ENCODE peak calls at places on chromosomes 7 and 10, in nine cellular contexts. M, X, J, Y, E, T, K, F and W are unnamed samples. For H3K36me3 and H3K4me1, the result is how much of the 10 kb centered on the place peaks cover.

GRCh38 chr7:135728136-135728669 is at the start of gene SLC13A4:
- DNase-seq in M (no peak), X (no peak), J (no peak), Y (no peak), E (no peak), T (no peak), K (no peak), F (no peak), W (no peak)

GRCh38 chr10:81018898-81019890 is 481.5 kb downstream of the SH2D4B start:
- DNase-seq in M (no peak), X (no peak), J (no peak), Y (peak), E (no peak), T (peak), K (no peak), F (no peak), W (peak)

GRCh38 chr7:134435161-134435920 is 23.6 kb downstream of the AKR1B1 start:
- DNase-seq in M (no peak), X (no peak), J (no peak), Y (peak), E (no peak), T (no peak), K (no peak), F (no peak), W (no peak)

GRCh38 chr10:127932521-127933270 is 25.8 kb downstream of the PTPRE start:
- DNase-seq in M (no peak), X (no peak), J (no peak), Y (no peak), E (no peak), T (no peak), K (no peak), F (no peak), W (no peak)

GRCh38 chr7:29237483-29237882 is 42.9 kb downstream of the CHN2 start:
- DNase-seq in M (no peak), X (no peak), J (no peak), Y (no peak), E (no peak), T (no peak), K (no peak), F (no peak), W (no peak)

GRCh38 chr7:27709137-27710075 is 30.6 kb upstream of the TAX1BP1 start:
- DNase-seq in M (no peak), X (no peak), J (no peak), Y (no peak), E (no peak), T (no peak), K (no peak), F (no peak), W (no peak)

GRCh38 chr10:79018591-79019011 is 50.2 kb upstream of the ZMIZ1 start:
- DNase-seq in M (no peak), X (peak), J (no peak), Y (no peak), E (no peak), T (no peak), K (no peak), F (no peak), W (no peak)

GRCh38 chr7:157474685-157475084 is 137.9 kb downstream of the DNAJB6 start:
- DNase-seq in M (no peak), X (peak), J (no peak), Y (peak), E (no peak), T (peak), K (peak), F (no peak), W (no peak)

GRCh38 chr10:103276941-103277712 is at the start of gene INA:
- DNase-seq in M (no peak), X (no peak), J (no peak), Y (peak), E (no peak), T (peak), K (no peak), F (no peak), W (no peak)

GRCh38 chr10:84178387-84178697 is 4.7 kb downstream of the GPR15LG start:
- DNase-seq in M (no peak), X (no peak), J (no peak), Y (no peak), E (no peak), T (no peak), K (no peak), F (no peak), W (no peak)

GRCh38 chr7:73833251-73833919 is 2.6 kb downstream of the CLDN4 start:
- DNase-seq in M (no peak), X (no peak), J (no peak), Y (peak), E (no peak), T (no peak), K (no peak), F (no peak), W (no peak)

GRCh38 chr10:4947635-4948596 is 15.3 kb upstream of the AKR1C1 start:
- DNase-seq in M (no peak), X (no peak), J (no peak), Y (peak), E (no peak), T (no peak), K (peak), F (no peak), W (no peak)

GRCh38 chr10:120508393-120508792 is 51.4 kb downstream of the PLPP4 start:
- DNase-seq in M (no peak), X (no peak), J (no peak), Y (no peak), E (no peak), T (no peak), K (no peak), F (no peak), W (no peak)

GRCh38 chr7:150448789-150449147 is 1.7 kb upstream of the GIMAP8 start:
- DNase-seq in M (peak), X (peak), J (peak), Y (peak), E (peak), T (peak), K (peak), F (peak), W (peak)

GRCh38 chr7:127383123-127383835 is 9.2 kb downstream of the ZNF800 start:
- DNase-seq in M (no peak), X (no peak), J (no peak), Y (no peak), E (no peak), T (no peak), K (no peak), F (no peak), W (no peak)

GRCh38 chr7:85693326-85693725 is 506.5 kb upstream of the SEMA3D start:
- DNase-seq in M (no peak), X (no peak), J (no peak), Y (no peak), E (no peak), T (no peak), K (no peak), F (no peak), W (no peak)

GRCh38 chr7:151821226-151821625 is 55.7 kb downstream of the PRKAG2 start:
- DNase-seq in M (no peak), X (peak), J (no peak), Y (no peak), E (no peak), T (no peak), K (no peak), F (no peak), W (no peak)

GRCh38 chr10:129859536-129859935 is 104.5 kb downstream of the EBF3 start:
- DNase-seq in M (no peak), X (no peak), J (no peak), Y (no peak), E (no peak), T (no peak), K (no peak), F (no peak), W (no peak)

GRCh38 chr10:86857097-86857825 is 100.2 kb downstream of the MMRN2 start:
- DNase-seq in M (no peak), X (no peak), J (no peak), Y (no peak), E (no peak), T (peak), K (no peak), F (no peak), W (no peak)

GRCh38 chr10:60140681-60141632 is 234.6 kb upstream of the CCDC6 start:
- DNase-seq in M (no peak), X (no peak), J (peak), Y (peak), E (no peak), T (peak), K (no peak), F (no peak), W (no peak)

GRCh38 chr10:58064714-58065528 is 202.8 kb downstream of the IPMK start:
- DNase-seq in M (no peak), X (no peak), J (no peak), Y (peak), E (no peak), T (peak), K (no peak), F (no peak), W (no peak)

DNA sequence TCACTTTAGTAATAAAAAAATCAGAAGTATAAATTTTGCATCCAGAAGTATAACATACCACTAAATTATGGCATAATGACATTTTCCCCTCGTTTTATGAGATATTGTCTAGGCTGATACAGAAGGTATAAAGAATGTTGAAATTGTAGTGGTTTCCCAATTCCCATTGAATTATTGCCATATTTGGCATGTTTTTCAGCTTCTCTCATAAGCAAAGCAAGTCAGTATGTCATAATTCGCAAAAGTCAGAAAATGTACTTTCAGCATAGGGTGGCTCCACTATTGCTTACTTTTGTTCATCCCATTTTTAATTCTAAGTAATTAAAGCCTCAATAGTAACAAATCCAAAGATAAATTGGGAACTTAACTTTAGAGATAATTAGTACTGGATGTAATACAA is 19.7 kb upstream of the PTPRZ1 start:
- DNase-seq in M (no peak), X (no peak), J (no peak), Y (no peak), E (no peak), T (no peak), K (no peak), F (no peak), W (no peak)
- H3K36me3 ChIP-seq in M (under half), X (under half), J (under half), Y (under half), E (under half), T (under half), K (under half), F (under half), W (under half)

GRCh38 chr10:22003111-22003963 is at the start of gene DNAJC1:
- DNase-seq in M (peak), X (peak), J (peak), Y (peak), E (peak), T (peak), K (peak), F (peak), W (peak)
- H3K4me1 ChIP-seq in M (under half), X (under half), J (under half), Y (under half), E (under half), T (under half), K (under half), F (under half), W (under half)

DNA sequence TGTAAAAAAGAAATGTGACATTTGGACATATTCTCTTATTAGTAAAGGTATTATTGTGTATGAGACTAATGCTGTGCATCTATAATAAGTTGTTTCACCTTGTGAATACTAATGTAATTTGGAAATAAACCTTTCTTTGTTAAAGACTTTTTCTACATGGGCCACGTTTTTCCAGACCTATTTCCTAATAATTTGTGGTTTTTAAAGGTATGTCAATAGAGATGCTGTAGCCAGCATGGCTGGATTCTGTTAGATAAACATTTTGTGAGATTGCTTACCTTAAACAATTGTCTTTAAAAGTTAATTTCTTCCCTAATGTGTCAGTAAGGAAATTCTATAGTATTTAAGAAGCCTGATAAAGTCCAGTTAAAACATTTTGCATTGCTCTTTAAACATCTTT is 56.0 kb downstream of the KAT6B start:
- DNase-seq in M (no peak), X (no peak), J (no peak), Y (no peak), E (no peak), T (no peak), K (no peak), F (no peak), W (no peak)
- H3K4me3 ChIP-seq in M (no peak), X (no peak), J (no peak), Y (no peak), E (no peak), T (no peak), K (no peak), F (no peak), W (no peak)

GRCh38 chr10:38025283-38025682 is 14.8 kb downstream of the ZNF33A start:
- DNase-seq in M (no peak), X (no peak), J (no peak), Y (no peak), E (no peak), T (no peak), K (no peak), F (no peak), W (no peak)

GRCh38 chr10:38032881-38033280 is 22.4 kb downstream of the ZNF33A start:
- DNase-seq in M (no peak), X (no peak), J (no peak), Y (no peak), E (no peak), T (no peak), K (no peak), F (no peak), W (no peak)

GRCh38 chr10:38027992-38028391 is 17.5 kb downstream of the ZNF33A start:
- DNase-seq in M (no peak), X (no peak), J (no peak), Y (no peak), E (no peak), T (no peak), K (no peak), F (no peak), W (no peak)
- H3K36me3 ChIP-seq in M (half or more), X (half or more), J (half or more), Y (under half), E (under half), T (under half), K (half or more), F (under half), W (under half)

GRCh38 chr7:3065724-3066143 is 22.1 kb upstream of the CARD11 start:
- DNase-seq in M (no peak), X (peak), J (no peak), Y (peak), E (peak), T (peak), K (no peak), F (peak), W (peak)

GRCh38 chr7:3067193-3067592 is 23.5 kb upstream of the CARD11 start:
- DNase-seq in M (no peak), X (no peak), J (no peak), Y (no peak), E (no peak), T (no peak), K (no peak), F (peak), W (peak)

GRCh38 chr7:3066506-3066905 is 22.8 kb upstream of the CARD11 start:
- DNase-seq in M (no peak), X (no peak), J (no peak), Y (no peak), E (no peak), T (no peak), K (no peak), F (no peak), W (no peak)

GRCh38 chr7:3063016-3063753 is 19.5 kb upstream of the CARD11 start:
- DNase-seq in M (no peak), X (no peak), J (no peak), Y (no peak), E (peak), T (no peak), K (no peak), F (peak), W (peak)

DNA sequence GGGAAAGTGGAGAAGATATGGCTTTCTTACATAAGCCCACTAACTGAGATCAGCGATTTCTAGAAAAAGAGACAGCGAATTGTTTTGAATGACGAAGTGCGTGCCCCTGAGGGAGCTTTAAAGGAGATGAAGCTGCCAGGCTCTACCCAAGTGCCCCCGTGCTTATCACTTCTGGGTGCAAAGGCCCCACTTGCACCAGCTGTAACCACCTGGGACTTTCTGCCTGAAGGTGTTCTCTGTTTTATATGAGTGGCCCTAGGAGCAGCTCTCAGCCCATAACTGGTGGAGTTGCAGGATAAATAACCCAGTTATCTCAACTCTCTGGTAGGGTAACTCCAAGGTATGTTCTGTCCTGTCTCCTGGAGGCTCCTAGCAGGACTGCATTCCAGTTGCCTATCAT is 20.4 kb upstream of the CARD11 start:
- DNase-seq in M (no peak), X (no peak), J (no peak), Y (no peak), E (no peak), T (no peak), K (no peak), F (no peak), W (no peak)
- H3K4me1 ChIP-seq in M (under half), X (under half), J (under half), Y (under half), E (half or more), T (under half), K (under half), F (half or more), W (half or more)

DNA sequence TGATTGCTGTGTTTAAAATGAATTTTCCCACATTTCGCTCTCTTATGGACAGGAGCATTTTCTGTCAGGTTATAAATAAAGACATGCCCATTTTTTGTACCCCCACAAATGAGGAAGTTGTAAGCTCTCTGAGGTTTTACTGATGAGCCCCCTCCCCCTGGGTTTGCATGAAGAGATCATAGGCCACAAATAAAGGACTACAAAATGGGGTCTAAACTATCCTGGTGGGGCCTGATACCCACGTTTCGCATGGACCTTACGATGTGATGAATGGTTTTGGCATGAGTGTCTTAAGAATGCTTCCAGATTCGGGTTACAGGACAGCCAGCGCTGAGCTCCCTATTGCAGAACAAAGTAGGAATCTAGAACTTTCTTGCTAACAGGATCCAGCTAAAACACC is 5.8 kb downstream of the IKZF1 start:
- DNase-seq in M (no peak), X (no peak), J (no peak), Y (no peak), E (no peak), T (no peak), K (no peak), F (no peak), W (no peak)
- H3K4me3 ChIP-seq in M (no peak), X (no peak), J (no peak), Y (no peak), E (peak), T (no peak), K (no peak), F (peak), W (peak)

GRCh38 chr7:100803398-100804161 is 23.7 kb downstream of the EPHB4 start:
- DNase-seq in M (peak), X (peak), J (peak), Y (peak), E (no peak), T (no peak), K (peak), F (no peak), W (no peak)
- H3K36me3 ChIP-seq in M (half or more), X (half or more), J (under half), Y (under half), E (under half), T (under half), K (under half), F (under half), W (under half)